ENCODE peak calls at places on chromosome 20, in five cellular contexts. E is foreskin fibroblast, D is T-helper 17 cell, K is putamen, T is ecto neural progenitor cell. S is an unnamed sample.

GRCh38 chr20:62318411-62319345 is 15.9 kb downstream of the ADRM1 start:
- DNase-seq in K (no peak), E (no peak), T (no peak), D (no peak), S (no peak)

GRCh38 chr20:2104236-2104635 is 2.6 kb downstream of the STK35 start:
- DNase-seq in D (no peak), E (peak; percentile 19), T (no peak), K (no peak), S (no peak)

GRCh38 chr20:48697845-48698491 is 129.8 kb downstream of the PREX1 start:
- DNase-seq in E (peak; percentile 94), K (no peak), T (no peak), D (no peak), S (no peak)

GRCh38 chr20:64074184-64074789 is 5.0 kb downstream of the RGS19 start:
- DNase-seq in T (no peak), D (no peak), E (no peak), K (no peak), S (no peak)

GRCh38 chr20:61554617-61555016 is 302.6 kb downstream of the CDH4 start:
- DNase-seq in E (no peak), D (no peak), K (no peak), T (no peak), S (no peak)

GRCh38 chr20:58538752-58539151 is 23.6 kb upstream of the APCDD1L start:
- DNase-seq in E (peak; percentile 21), T (peak; percentile 3), K (no peak), D (no peak), S (no peak)

GRCh38 chr20:62147125-62147524 is 3.6 kb downstream of the SS18L1 start:
- DNase-seq in K (no peak), D (no peak), E (no peak), T (no peak), S (no peak)

GRCh38 chr20:9179867-9180266 is 111.0 kb downstream of the PLCB4 start:
- DNase-seq in D (no peak), K (no peak), T (no peak), E (no peak), S (no peak)

GRCh38 chr20:19560876-19561480 is 197.1 kb upstream of the RIN2 start:
- DNase-seq in D (no peak), T (no peak), K (no peak), E (peak; percentile 79), S (no peak)

GRCh38 chr20:4235512-4236043 is 220.2 kb upstream of the RNF24 start:
- DNase-seq in K (no peak), E (no peak), T (no peak), D (no peak), S (no peak)

GRCh38 chr20:45343445-45343866 is 4.8 kb downstream of the SDC4 start:
- DNase-seq in K (no peak), E (no peak), D (no peak), T (no peak), S (no peak)

GRCh38 chr20:51128198-51128597 is 105.3 kb upstream of the KCNG1 start:
- DNase-seq in K (no peak), D (no peak), E (peak; percentile 68), T (no peak), S (no peak)

GRCh38 chr20:61376541-61377231 is 124.6 kb downstream of the CDH4 start:
- DNase-seq in D (no peak), T (no peak), E (no peak), K (no peak), S (no peak)

GRCh38 chr20:19860742-19861141 is 102.7 kb downstream of the RIN2 start:
- DNase-seq in E (no peak), D (no peak), T (no peak), K (no peak), S (no peak)

GRCh38 chr20:31670371-31671228 is 32.9 kb downstream of the COX4I2 start:
- DNase-seq in D (no peak), E (peak; percentile 62), K (peak; percentile 86), T (no peak), S (peak; percentile 97)

GRCh38 chr20:48544402-48545333 is 283.1 kb downstream of the PREX1 start:
- DNase-seq in D (no peak), K (no peak), E (no peak), T (no peak), S (no peak)

GRCh38 chr20:49989234-49990065 is 6.7 kb downstream of the SNAI1 start:
- DNase-seq in E (peak; percentile 93), K (no peak), D (no peak), T (no peak), S (no peak)

GRCh38 chr20:63522091-63522868 is 1.7 kb downstream of the PPDPF start:
- DNase-seq in T (no peak), D (no peak), K (no peak), E (no peak), S (no peak)

GRCh38 chr20:54251093-54251492 is 43.2 kb downstream of the PFDN4 start:
- DNase-seq in D (no peak), T (no peak), E (no peak), K (no peak), S (no peak)

GRCh38 chr20:62938105-62938888 is at the start of gene GID8:
- DNase-seq in D (no peak), K (no peak), E (peak; percentile 78), T (no peak), S (no peak)

GRCh38 chr20:22984611-22985010 is 50.5 kb upstream of the SSTR4 start:
- DNase-seq in K (no peak), D (no peak), T (no peak), E (no peak), S (no peak)

GRCh38 chr20:34435589-34435988 is 72.5 kb downstream of the ITCH start:
- DNase-seq in E (no peak), T (no peak), K (no peak), D (no peak), S (no peak)

GRCh38 chr20:1392693-1393506 is at the start of gene FKBP1A:
- DNase-seq in T (peak; percentile 91), E (peak; percentile 98), D (peak; percentile 87), K (peak; percentile 91), S (peak; percentile 87)

GRCh38 chr20:22312744-22313346 is 271.5 kb downstream of the FOXA2 start:
- DNase-seq in D (no peak), K (peak; percentile 6), T (no peak), E (peak; percentile 4), S (no peak)

GRCh38 chr20:64063389-64064144 is 569 bp downstream of the TCEA2 start:
- DNase-seq in T (no peak), E (peak; percentile 63), K (no peak), D (no peak), S (peak; percentile 56)

GRCh38 chr20:48307277-48307676 is 520.5 kb downstream of the PREX1 start:
- DNase-seq in E (no peak), K (no peak), T (no peak), D (no peak), S (no peak)

GRCh38 chr20:49287555-49288249 is 9.8 kb upstream of the ZNFX1 start:
- DNase-seq in E (peak; percentile 57), D (no peak), K (no peak), T (no peak), S (no peak)

GRCh38 chr20:45779011-45779915 is 12.4 kb downstream of the WFDC3 start:
- DNase-seq in E (peak; percentile 99), K (no peak), T (no peak), D (no peak), S (peak; percentile 42)

GRCh38 chr20:25697132-25697446 is 436 bp upstream of the ZNF337 start:
- DNase-seq in T (no peak), E (no peak), D (no peak), K (no peak), S (no peak)

GRCh38 chr20:36468149-36469000 is 72.9 kb upstream of the MYL9 start:
- DNase-seq in K (no peak), D (no peak), E (peak; percentile 55), T (no peak), S (no peak)

GRCh38 chr20:12570371-12570770 is 438.4 kb upstream of the SPTLC3 start:
- DNase-seq in E (no peak), T (peak; percentile 53), K (peak; percentile 19), D (no peak), S (no peak)

GRCh38 chr20:51563597-51564332 is 21.2 kb upstream of the NFATC2 start:
- DNase-seq in T (peak; percentile 63), E (peak; percentile 88), D (no peak), K (no peak), S (no peak)

S was measured in posterior cingulate gyrus.